ENCODE peak calls at places on chromosomes 16 and 17, in four cellular contexts. One of them, this sample, is unnamed.

GRCh38 chr17:69818467-69818866 is 256.6 kb upstream of the KCNJ16 start:
- DNase-seq in HCT116: no peak
- DNase-seq in AG10803: no peak
- DNase-seq in sigmoid colon: no peak
- DNase-seq in this sample: peak

GRCh38 chr16:58655215-58655596 is 25.6 kb upstream of the CNOT1 start:
- DNase-seq in HCT116: no peak
- DNase-seq in AG10803: no peak
- DNase-seq in sigmoid colon: no peak
- DNase-seq in this sample: no peak

GRCh38 chr16:75198135-75198600 is 8.8 kb downstream of the CTRB2 start:
- DNase-seq in HCT116: no peak
- DNase-seq in AG10803: peak
- DNase-seq in sigmoid colon: no peak
- DNase-seq in this sample: peak

GRCh38 chr16:68356249-68356918 is 45.6 kb downstream of the PRMT7 start:
- DNase-seq in HCT116: no peak
- DNase-seq in AG10803: no peak
- DNase-seq in sigmoid colon: no peak
- DNase-seq in this sample: no peak

GRCh38 chr16:85117418-85117817 is 5.1 kb upstream of the CIBAR2 start:
- DNase-seq in HCT116: no peak
- DNase-seq in AG10803: no peak
- DNase-seq in sigmoid colon: no peak
- DNase-seq in this sample: no peak

GRCh38 chr17:80760501-80760900 is 215.9 kb downstream of the RPTOR start:
- DNase-seq in HCT116: no peak
- DNase-seq in AG10803: no peak
- DNase-seq in sigmoid colon: peak
- DNase-seq in this sample: no peak

GRCh38 chr17:39979021-39979660 is 1.5 kb upstream of the PSMD3 start:
- DNase-seq in HCT116: no peak
- DNase-seq in AG10803: peak
- DNase-seq in sigmoid colon: no peak
- DNase-seq in this sample: peak

GRCh38 chr17:68020451-68020779 is 15.1 kb upstream of the KPNA2 start:
- DNase-seq in HCT116: no peak
- DNase-seq in AG10803: no peak
- DNase-seq in sigmoid colon: no peak
- DNase-seq in this sample: no peak

GRCh38 chr16:51767564-51767963 is 616.5 kb upstream of the SALL1 start:
- DNase-seq in HCT116: no peak
- DNase-seq in AG10803: no peak
- DNase-seq in sigmoid colon: no peak
- DNase-seq in this sample: no peak

GRCh38 chr17:21573961-21574610 is 118.2 kb upstream of the KCNJ18 start:
- DNase-seq in HCT116: no peak
- DNase-seq in AG10803: peak
- DNase-seq in sigmoid colon: peak
- DNase-seq in this sample: peak

GRCh38 chr17:81365148-81365600 is 30.1 kb upstream of the BAHCC1 start:
- DNase-seq in HCT116: peak
- DNase-seq in AG10803: peak
- DNase-seq in sigmoid colon: peak
- DNase-seq in this sample: peak

GRCh38 chr17:64779344-64780095 is 117.4 kb upstream of the SMURF2 start:
- DNase-seq in HCT116: no peak
- DNase-seq in AG10803: no peak
- DNase-seq in sigmoid colon: no peak
- DNase-seq in this sample: no peak

GRCh38 chr17:64775701-64776570 is 113.8 kb upstream of the SMURF2 start:
- DNase-seq in HCT116: no peak
- DNase-seq in AG10803: no peak
- DNase-seq in sigmoid colon: no peak
- DNase-seq in this sample: no peak

GRCh38 chr17:64777413-64778101 is 115.5 kb upstream of the SMURF2 start:
- DNase-seq in HCT116: no peak
- DNase-seq in AG10803: no peak
- DNase-seq in sigmoid colon: peak
- DNase-seq in this sample: no peak

GRCh38 chr17:64778367-64779290 is 116.5 kb upstream of the SMURF2 start:
- DNase-seq in HCT116: no peak
- DNase-seq in AG10803: no peak
- DNase-seq in sigmoid colon: peak
- DNase-seq in this sample: no peak

DNA sequence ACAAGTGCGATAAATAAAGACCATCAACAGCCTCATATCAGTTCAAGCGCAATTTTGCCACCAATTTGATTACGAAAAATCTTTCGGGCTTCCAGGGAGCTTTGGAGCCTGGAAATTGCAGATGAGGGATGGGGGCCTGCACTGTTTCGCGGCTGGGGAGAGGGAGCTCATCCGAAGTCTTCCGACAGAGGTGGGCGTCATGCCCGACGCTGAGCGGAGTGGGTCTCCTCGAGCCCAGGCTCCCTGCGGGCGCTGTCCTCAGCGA is 115.9 kb upstream of the SMURF2 start:
- DNase-seq in HCT116: no peak
- DNase-seq in AG10803: no peak
- DNase-seq in sigmoid colon: no peak
- DNase-seq in this sample: no peak
- H3K4me3 ChIP-seq in HCT116: no peak
- H3K4me3 ChIP-seq in AG10803: no peak
- H3K4me3 ChIP-seq in sigmoid colon: peak
- H3K4me3 ChIP-seq in this sample: no peak

GRCh38 chr16:82530883-82531282 is 95.9 kb upstream of the CDH13 start:
- DNase-seq in HCT116: no peak
- DNase-seq in AG10803: no peak
- DNase-seq in sigmoid colon: no peak
- DNase-seq in this sample: no peak
- TF ChIP-seq CTCF in HCT116: no peak
- TF ChIP-seq CTCF in AG10803: no peak
- TF ChIP-seq CTCF in sigmoid colon: no peak
- TF ChIP-seq CTCF in this sample: no peak

GRCh38 chr16:3577302-3577752 is at the start of gene NLRC3:
- DNase-seq in HCT116: no peak
- DNase-seq in AG10803: no peak
- DNase-seq in sigmoid colon: no peak
- DNase-seq in this sample: no peak
- H3K4me3 ChIP-seq in HCT116: no peak
- H3K4me3 ChIP-seq in AG10803: no peak
- H3K4me3 ChIP-seq in sigmoid colon: no peak
- H3K4me3 ChIP-seq in this sample: no peak

DNA sequence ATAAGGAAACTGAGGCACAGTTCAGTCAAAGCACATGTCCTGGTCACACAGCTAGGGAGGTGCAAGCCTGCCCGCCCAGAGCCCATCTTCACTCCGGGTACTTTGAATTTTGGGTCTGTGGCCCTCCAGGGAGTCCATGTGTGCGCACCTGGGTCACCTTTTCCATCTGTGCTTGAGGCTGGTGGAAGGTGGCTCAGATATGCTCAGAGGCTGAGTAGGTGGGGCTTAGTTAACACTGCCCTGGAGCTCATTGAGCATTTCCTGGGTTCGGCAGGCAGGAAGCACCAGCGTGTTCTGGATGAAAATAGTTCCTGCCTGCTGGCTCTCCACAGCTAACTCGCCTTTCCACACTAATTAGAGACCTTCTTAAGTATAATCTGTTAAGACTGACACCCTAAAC is 19.2 kb downstream of the FAM234A start:
- DNase-seq in HCT116: no peak
- DNase-seq in AG10803: no peak
- DNase-seq in sigmoid colon: no peak
- DNase-seq in this sample: no peak
- TF ChIP-seq CTCF in HCT116: no peak
- TF ChIP-seq CTCF in AG10803: no peak
- TF ChIP-seq CTCF in sigmoid colon: no peak
- TF ChIP-seq CTCF in this sample: no peak

GRCh38 chr17:38578229-38578628 is 27.5 kb downstream of the SRCIN1 start:
- DNase-seq in HCT116: no peak
- DNase-seq in AG10803: no peak
- DNase-seq in sigmoid colon: no peak
- DNase-seq in this sample: no peak
- H3K4me3 ChIP-seq in HCT116: no peak
- H3K4me3 ChIP-seq in AG10803: no peak
- H3K4me3 ChIP-seq in sigmoid colon: peak
- H3K4me3 ChIP-seq in this sample: no peak

GRCh38 chr17:42623732-42624596 is 14.5 kb downstream of the TUBG1 start:
- DNase-seq in HCT116: peak
- DNase-seq in AG10803: no peak
- DNase-seq in sigmoid colon: no peak
- DNase-seq in this sample: peak
- TF ChIP-seq CTCF in HCT116: peak
- TF ChIP-seq CTCF in AG10803: no peak
- TF ChIP-seq CTCF in sigmoid colon: no peak
- TF ChIP-seq CTCF in this sample: no peak

GRCh38 chr17:79705674-79706073 is 25.1 kb upstream of the ENPP7 start:
- DNase-seq in HCT116: no peak
- DNase-seq in AG10803: no peak
- DNase-seq in sigmoid colon: no peak
- DNase-seq in this sample: no peak

GRCh38 chr17:79706931-79707382 is 23.8 kb upstream of the ENPP7 start:
- DNase-seq in HCT116: no peak
- DNase-seq in AG10803: peak
- DNase-seq in sigmoid colon: peak
- DNase-seq in this sample: no peak

GRCh38 chr17:79704691-79705090 is 26.1 kb upstream of the ENPP7 start:
- DNase-seq in HCT116: no peak
- DNase-seq in AG10803: no peak
- DNase-seq in sigmoid colon: no peak
- DNase-seq in this sample: no peak

GRCh38 chr17:79707441-79707850 is 23.3 kb upstream of the ENPP7 start:
- DNase-seq in HCT116: no peak
- DNase-seq in AG10803: no peak
- DNase-seq in sigmoid colon: no peak
- DNase-seq in this sample: no peak

GRCh38 chr17:79707931-79708891 is 22.5 kb upstream of the ENPP7 start:
- DNase-seq in HCT116: peak
- DNase-seq in AG10803: peak
- DNase-seq in sigmoid colon: no peak
- DNase-seq in this sample: peak
- H3K4me3 ChIP-seq in HCT116: no peak
- H3K4me3 ChIP-seq in AG10803: no peak
- H3K4me3 ChIP-seq in sigmoid colon: peak
- H3K4me3 ChIP-seq in this sample: no peak

GRCh38 chr16:26330654-26331053 is 638.9 kb downstream of the HS3ST4 start:
- DNase-seq in HCT116: no peak
- DNase-seq in AG10803: no peak
- DNase-seq in sigmoid colon: no peak
- DNase-seq in this sample: no peak
- TF ChIP-seq CTCF in HCT116: no peak
- TF ChIP-seq CTCF in AG10803: no peak
- TF ChIP-seq CTCF in sigmoid colon: no peak
- TF ChIP-seq CTCF in this sample: no peak

This sample was measured in cardiac fibroblast.